ENCODE peak calls at places on chromosomes 4 and X, in four cellular contexts. Y is transverse colon, Z is AG04450, Q is dorsolateral prefrontal cortex. A is an unnamed sample.

GRCh38 chr4:15413010-15413622 is 14.7 kb upstream of the C1QTNF7 start:
- DNase-seq in Y (no peak), Z (no peak), Q (no peak), A (no peak)

GRCh38 chr4:15757084-15757483 is 21.0 kb upstream of the CD38 start:
- DNase-seq in Y (no peak), Z (no peak), Q (no peak), A (no peak)

GRCh38 chrX:1244164-1245076 is 24.2 kb upstream of the CSF2RA start:
- DNase-seq in Y (no peak), Z (no peak), Q (no peak), A (no peak)

GRCh38 chrX:50615570-50616158 is 145.0 kb upstream of the DGKK start:
- DNase-seq in Y (no peak), Z (no peak), Q (no peak), A (no peak)

GRCh38 chr4:3346146-3346545 is 53.3 kb downstream of the RGS12 start:
- DNase-seq in Y (peak), Z (peak), Q (no peak), A (peak)

GRCh38 chr4:123783091-123783765 is 386.6 kb downstream of the SPRY1 start:
- DNase-seq in Y (no peak), Z (no peak), Q (no peak), A (no peak)

GRCh38 chr4:168811207-168811606 is 198.8 kb downstream of the CBR4 start:
- DNase-seq in Y (no peak), Z (no peak), Q (no peak), A (no peak)

GRCh38 chrX:21658152-21658737 is at the start of gene KLHL34:
- DNase-seq in Y (peak), Z (no peak), Q (no peak), A (no peak)

GRCh38 chr4:1042352-1043025 is 31.1 kb downstream of the FGFRL1 start:
- DNase-seq in Y (no peak), Z (no peak), Q (no peak), A (no peak)

GRCh38 chr4:127731406-127731805 is 1.2 kb downstream of the SLC25A31 start:
- DNase-seq in Y (no peak), Z (no peak), Q (no peak), A (no peak)

GRCh38 chr4:44725861-44726820 is at the start of gene GNPDA2:
- DNase-seq in Y (peak), Z (peak), Q (peak), A (peak)

GRCh38 chr4:85606505-85606904 is 131.6 kb downstream of the ARHGAP24 start:
- DNase-seq in Y (no peak), Z (no peak), Q (no peak), A (no peak)

GRCh38 chr4:93334003-93334402 is 494.6 kb upstream of the ATOH1 start:
- DNase-seq in Y (no peak), Z (peak), Q (no peak), A (no peak)

GRCh38 chrX:68508799-68509198 is 9.9 kb downstream of the YIPF6 start:
- DNase-seq in Y (no peak), Z (no peak), Q (no peak), A (no peak)

GRCh38 chrX:40153335-40154221 is 55.8 kb upstream of the BCOR start:
- DNase-seq in Y (peak), Z (no peak), Q (no peak), A (no peak)

GRCh38 chr4:20840648-20841190 is 140.5 kb downstream of the PACRGL start:
- DNase-seq in Y (no peak), Z (no peak), Q (no peak), A (no peak)

GRCh38 chr4:128869801-128870509 is 60.5 kb downstream of the JADE1 start:
- DNase-seq in Y (no peak), Z (no peak), Q (no peak), A (no peak)

GRCh38 chr4:81499840-81500239 is 28.1 kb upstream of the RASGEF1B start:
- DNase-seq in Y (peak), Z (no peak), Q (no peak), A (no peak)

GRCh38 chr4:40621592-40622512 is 7.8 kb downstream of the RBM47 start:
- DNase-seq in Y (peak), Z (peak), Q (no peak), A (peak)

GRCh38 chr4:90951037-90951436 is 823.8 kb downstream of the CCSER1 start:
- DNase-seq in Y (no peak), Z (peak), Q (no peak), A (peak)

GRCh38 chrX:49001521-49002090 is 458 bp downstream of the GRIPAP1 start:
- DNase-seq in Y (peak), Z (no peak), Q (no peak), A (no peak)

GRCh38 chr4:148057425-148058020 is 325.6 kb downstream of the ARHGAP10 start:
- DNase-seq in Y (no peak), Z (no peak), Q (no peak), A (no peak)

DNA sequence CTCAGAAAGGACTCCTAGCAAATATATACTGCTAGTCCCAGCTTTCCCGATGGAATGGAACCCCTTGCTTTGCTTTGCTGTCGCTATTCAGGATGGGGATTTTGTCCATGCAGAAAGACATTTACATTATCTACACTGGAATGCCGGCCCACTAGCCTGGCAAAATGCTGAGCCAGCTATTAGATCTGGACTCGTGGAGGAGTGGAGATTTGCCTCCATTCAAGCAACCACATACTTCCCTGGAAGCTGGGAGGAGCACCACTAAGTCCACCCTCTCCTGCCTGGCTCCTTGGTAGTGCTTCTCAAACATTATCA is 24.1 kb upstream of the APLN start:
- DNase-seq in Y (no peak), Z (no peak), Q (no peak), A (no peak)
- H3K4me3 ChIP-seq in Y (peak), Z (no peak), Q (peak), A (no peak)

DNA sequence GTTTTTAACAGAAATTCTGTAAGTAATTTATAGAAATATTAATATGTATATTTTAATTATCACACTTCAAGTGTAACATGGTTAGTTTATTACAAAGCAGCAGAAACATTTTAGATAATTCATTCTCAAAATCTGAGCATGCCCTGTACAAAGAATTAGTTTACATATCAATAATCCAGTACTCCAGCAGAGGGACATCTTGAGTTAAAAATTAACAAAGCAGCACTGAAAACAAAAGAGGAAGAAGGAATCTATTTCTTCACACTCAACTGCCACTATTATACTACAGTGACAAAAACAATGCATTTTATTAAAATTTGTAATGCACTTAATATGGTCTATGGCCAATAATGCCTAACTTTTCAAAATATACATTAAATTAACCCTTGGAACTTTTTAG is 179.1 kb upstream of the KLHL4 start:
- DNase-seq in Y (no peak), Z (no peak), Q (no peak), A (peak)
- TF ChIP-seq CTCF in Y (no peak), Z (no peak), Q (peak), A (peak)

GRCh38 chrX:135295944-135296305 is 13.4 kb upstream of the ETDC start:
- DNase-seq in Y (no peak), Z (no peak), Q (no peak), A (no peak)

DNA sequence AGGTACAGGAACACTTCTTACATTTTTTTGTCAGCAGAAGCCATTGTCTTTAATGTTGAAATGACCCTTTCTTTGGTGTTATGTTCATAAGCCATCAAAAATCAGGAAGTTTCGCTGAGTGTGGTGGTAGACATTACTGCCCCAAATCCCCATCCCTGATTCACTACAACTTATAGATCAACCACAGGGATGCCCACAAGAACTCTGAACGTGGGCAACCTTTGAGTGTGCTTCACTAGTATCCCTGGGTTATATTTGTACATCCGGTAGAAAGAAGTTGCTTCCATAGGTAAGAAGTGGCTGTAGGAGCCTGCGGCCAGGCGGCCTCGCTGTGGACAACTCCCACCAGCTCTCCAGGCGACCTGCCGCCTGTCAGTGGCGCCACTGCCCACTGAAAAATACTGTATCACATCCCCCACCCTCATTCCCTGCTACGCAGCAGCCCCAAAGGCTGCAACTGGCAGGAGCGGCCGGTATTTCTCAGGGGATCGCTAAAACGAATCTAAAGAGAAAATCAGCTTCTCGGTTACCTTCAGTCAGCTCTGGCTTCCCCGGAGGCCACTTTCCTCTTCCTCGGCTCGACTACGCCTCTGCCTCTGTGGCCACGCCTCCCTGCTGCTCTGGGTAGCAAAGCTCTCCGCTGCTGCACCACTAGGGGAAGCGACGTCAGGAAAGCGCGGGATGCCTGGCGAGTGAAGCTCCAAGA is 13.9 kb upstream of the ETDC start:
- DNase-seq in Y (peak), Z (peak), Q (peak), A (peak)
- H3K4me3 ChIP-seq in Y (peak), Z (peak), Q (peak), A (peak)

GRCh38 chrX:6095469-6095868 is 133.2 kb downstream of the NLGN4X start:
- DNase-seq in Y (no peak), Z (no peak), Q (no peak), A (no peak)
- TF ChIP-seq CTCF in Y (no peak), Z (no peak), Q (peak), A (peak)

DNA sequence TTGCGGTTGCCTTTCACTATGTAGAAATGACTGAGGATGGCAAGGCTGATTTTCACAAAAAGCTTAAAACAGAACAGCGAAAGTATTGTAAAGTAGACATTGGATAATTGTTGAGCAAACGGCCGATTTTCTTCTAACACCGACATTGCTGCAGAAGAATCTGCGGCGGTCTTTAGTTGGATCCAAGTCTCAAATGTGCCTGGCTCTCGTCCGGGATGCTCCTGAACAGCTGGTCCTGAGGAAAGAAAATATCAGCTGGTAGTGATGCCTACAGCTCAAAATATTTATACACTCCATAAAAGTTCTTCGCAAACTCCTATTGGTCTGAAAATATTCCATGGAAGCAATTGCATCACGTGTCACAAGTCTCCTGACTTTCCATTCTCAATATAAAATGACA is at the start of gene ASB5:
- DNase-seq in Y (no peak), Z (no peak), Q (no peak), A (no peak)
- H3K4me3 ChIP-seq in Y (no peak), Z (no peak), Q (no peak), A (no peak)

GRCh38 chrX:107662824-107663223 is 34.5 kb downstream of the PRPS1 start:
- DNase-seq in Y (no peak), Z (no peak), Q (no peak), A (no peak)
- TF ChIP-seq CTCF in Y (no peak), Z (no peak), Q (no peak), A (no peak)

DNA sequence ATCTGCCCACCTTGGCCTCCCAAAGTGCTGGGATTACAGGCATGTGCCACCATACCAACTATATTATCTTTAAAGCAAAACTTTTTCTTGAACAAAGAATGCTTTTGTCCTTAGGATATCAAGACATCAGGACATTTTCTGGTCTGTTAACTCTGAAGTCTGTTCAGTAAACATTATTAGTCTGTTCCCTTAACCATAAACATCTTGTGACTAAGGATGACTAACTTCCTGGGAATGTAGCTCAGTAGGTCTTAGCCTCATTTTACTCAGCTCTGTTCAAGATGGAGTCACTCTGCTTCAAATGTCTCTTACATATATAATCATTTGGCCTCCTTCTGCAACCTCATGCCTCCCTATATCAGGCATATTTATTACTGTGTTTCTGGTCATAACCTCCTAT is 122.9 kb downstream of the UBE2NL start:
- DNase-seq in Y (no peak), Z (no peak), Q (no peak), A (peak)
- H3K4me3 ChIP-seq in Y (no peak), Z (no peak), Q (no peak), A (no peak)

GRCh38 chr4:153532227-153532626 is 66.1 kb downstream of the TMEM131L start:
- DNase-seq in Y (no peak), Z (no peak), Q (no peak), A (no peak)
- TF ChIP-seq CTCF in Y (no peak), Z (no peak), Q (no peak), A (no peak)

GRCh38 chr4:170058745-170059144 is 31.0 kb downstream of the AADAT start:
- DNase-seq in Y (no peak), Z (no peak), Q (no peak), A (no peak)
- H3K4me3 ChIP-seq in Y (no peak), Z (no peak), Q (no peak), A (no peak)

DNA sequence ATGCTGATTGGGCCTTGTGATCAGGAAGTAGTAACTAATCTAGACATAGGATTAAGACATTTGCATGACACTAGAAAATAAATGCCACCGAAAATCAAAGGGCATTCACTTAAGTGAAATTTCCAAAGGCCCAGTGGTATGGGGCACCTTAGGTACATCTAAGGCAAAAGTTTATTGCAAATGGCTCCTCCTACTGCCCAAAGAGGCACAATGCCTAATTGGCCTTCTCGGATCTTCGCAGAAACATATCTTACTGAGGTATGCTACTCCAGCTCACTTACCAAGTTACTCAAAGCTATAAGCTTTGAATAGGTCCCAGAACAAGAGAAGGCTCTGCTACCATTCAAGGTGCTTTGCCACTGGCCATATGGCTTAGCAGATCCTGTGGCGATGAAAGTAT is 174.8 kb upstream of the CXCL13 start:
- DNase-seq in Y (no peak), Z (no peak), Q (no peak), A (no peak)
- TF ChIP-seq CTCF in Y (no peak), Z (no peak), Q (no peak), A (no peak)

A was measured in astrocyte of the cerebellum.